ENCODE peak calls at places on chromosomes 16 and 17, in six cellular contexts. One of them, this sample, is unnamed.

GRCh38 chr16:80330803-80331202 is 210.0 kb upstream of the DYNLRB2 start:
- DNase-seq in stomach: no peak
- DNase-seq in transverse colon: peak; percentile 10
- DNase-seq in HepG2: no peak
- DNase-seq in K562: no peak
- DNase-seq in tibial nerve: no peak
- DNase-seq in this sample: no peak

GRCh38 chr16:79293831-79294230 is 306.7 kb downstream of the MAF start:
- DNase-seq in stomach: no peak
- DNase-seq in transverse colon: no peak
- DNase-seq in HepG2: no peak
- DNase-seq in K562: no peak
- DNase-seq in tibial nerve: no peak
- DNase-seq in this sample: no peak

GRCh38 chr17:12631076-12631475 is 34.6 kb upstream of the MYOCD start:
- DNase-seq in stomach: no peak
- DNase-seq in transverse colon: no peak
- DNase-seq in HepG2: no peak
- DNase-seq in K562: no peak
- DNase-seq in tibial nerve: no peak
- DNase-seq in this sample: no peak

GRCh38 chr17:35432176-35433074 is at the start of gene SLFN12:
- DNase-seq in stomach: peak; percentile 53
- DNase-seq in transverse colon: peak; percentile 43
- DNase-seq in HepG2: no peak
- DNase-seq in K562: no peak
- DNase-seq in tibial nerve: peak; percentile 64
- DNase-seq in this sample: peak; percentile 87

GRCh38 chr16:57044931-57045693 is 47.3 kb upstream of the CPNE2 start:
- DNase-seq in stomach: no peak
- DNase-seq in transverse colon: no peak
- DNase-seq in HepG2: no peak
- DNase-seq in K562: no peak
- DNase-seq in tibial nerve: no peak
- DNase-seq in this sample: no peak

GRCh38 chr16:88073201-88073721 is 122.0 kb downstream of the BANP start:
- DNase-seq in stomach: no peak
- DNase-seq in transverse colon: no peak
- DNase-seq in HepG2: no peak
- DNase-seq in K562: no peak
- DNase-seq in tibial nerve: no peak
- DNase-seq in this sample: peak; percentile 48

GRCh38 chr17:61520897-61521296 is 68.7 kb downstream of the TBX4 start:
- DNase-seq in stomach: no peak
- DNase-seq in transverse colon: no peak
- DNase-seq in HepG2: no peak
- DNase-seq in K562: no peak
- DNase-seq in tibial nerve: no peak
- DNase-seq in this sample: no peak

GRCh38 chr16:68665501-68665900 is 20.4 kb downstream of the CDH3 start:
- DNase-seq in stomach: no peak
- DNase-seq in transverse colon: no peak
- DNase-seq in HepG2: no peak
- DNase-seq in K562: no peak
- DNase-seq in tibial nerve: no peak
- DNase-seq in this sample: no peak

GRCh38 chr17:43468746-43469544 is 14.8 kb upstream of the DHX8 start:
- DNase-seq in stomach: no peak
- DNase-seq in transverse colon: no peak
- DNase-seq in HepG2: peak; percentile 74
- DNase-seq in K562: no peak
- DNase-seq in tibial nerve: no peak
- DNase-seq in this sample: no peak

GRCh38 chr17:4988168-4988567 is 693 bp upstream of the CAMTA2 start:
- DNase-seq in stomach: no peak
- DNase-seq in transverse colon: no peak
- DNase-seq in HepG2: no peak
- DNase-seq in K562: no peak
- DNase-seq in tibial nerve: no peak
- DNase-seq in this sample: no peak

GRCh38 chr16:69680358-69680757 is 46.0 kb downstream of the NQO1 start:
- DNase-seq in stomach: no peak
- DNase-seq in transverse colon: no peak
- DNase-seq in HepG2: peak; percentile 74
- DNase-seq in K562: no peak
- DNase-seq in tibial nerve: no peak
- DNase-seq in this sample: no peak

GRCh38 chr17:2058521-2059124 is 3.7 kb downstream of the HIC1 start:
- DNase-seq in stomach: peak; percentile 88
- DNase-seq in transverse colon: peak; percentile 89
- DNase-seq in HepG2: no peak
- DNase-seq in K562: no peak
- DNase-seq in tibial nerve: peak; percentile 69
- DNase-seq in this sample: peak; percentile 92

GRCh38 chr17:63786961-63787711 is 13.2 kb downstream of the DDX42 start:
- DNase-seq in stomach: no peak
- DNase-seq in transverse colon: no peak
- DNase-seq in HepG2: no peak
- DNase-seq in K562: no peak
- DNase-seq in tibial nerve: no peak
- DNase-seq in this sample: no peak
- TF ChIP-seq EP300 in stomach: no peak
- TF ChIP-seq EP300 in transverse colon: no peak
- TF ChIP-seq EP300 in HepG2: no peak
- TF ChIP-seq EP300 in K562: no peak
- TF ChIP-seq EP300 in tibial nerve: no peak
- TF ChIP-seq EP300 in this sample: no peak

GRCh38 chr16:9362050-9362449 is 270.6 kb downstream of the HAPSTR1 start:
- DNase-seq in stomach: no peak
- DNase-seq in transverse colon: no peak
- DNase-seq in HepG2: peak; percentile 20
- DNase-seq in K562: no peak
- DNase-seq in tibial nerve: no peak
- DNase-seq in this sample: no peak

GRCh38 chr16:9363520-9363919 is 272.1 kb downstream of the HAPSTR1 start:
- DNase-seq in stomach: no peak
- DNase-seq in transverse colon: no peak
- DNase-seq in HepG2: no peak
- DNase-seq in K562: no peak
- DNase-seq in tibial nerve: no peak
- DNase-seq in this sample: no peak

GRCh38 chr16:9360075-9360474 is 268.6 kb downstream of the HAPSTR1 start:
- DNase-seq in stomach: no peak
- DNase-seq in transverse colon: no peak
- DNase-seq in HepG2: no peak
- DNase-seq in K562: no peak
- DNase-seq in tibial nerve: no peak
- DNase-seq in this sample: no peak

GRCh38 chr16:9366048-9366969 is 274.9 kb downstream of the HAPSTR1 start:
- DNase-seq in stomach: no peak
- DNase-seq in transverse colon: no peak
- DNase-seq in HepG2: no peak
- DNase-seq in K562: no peak
- DNase-seq in tibial nerve: no peak
- DNase-seq in this sample: no peak

DNA sequence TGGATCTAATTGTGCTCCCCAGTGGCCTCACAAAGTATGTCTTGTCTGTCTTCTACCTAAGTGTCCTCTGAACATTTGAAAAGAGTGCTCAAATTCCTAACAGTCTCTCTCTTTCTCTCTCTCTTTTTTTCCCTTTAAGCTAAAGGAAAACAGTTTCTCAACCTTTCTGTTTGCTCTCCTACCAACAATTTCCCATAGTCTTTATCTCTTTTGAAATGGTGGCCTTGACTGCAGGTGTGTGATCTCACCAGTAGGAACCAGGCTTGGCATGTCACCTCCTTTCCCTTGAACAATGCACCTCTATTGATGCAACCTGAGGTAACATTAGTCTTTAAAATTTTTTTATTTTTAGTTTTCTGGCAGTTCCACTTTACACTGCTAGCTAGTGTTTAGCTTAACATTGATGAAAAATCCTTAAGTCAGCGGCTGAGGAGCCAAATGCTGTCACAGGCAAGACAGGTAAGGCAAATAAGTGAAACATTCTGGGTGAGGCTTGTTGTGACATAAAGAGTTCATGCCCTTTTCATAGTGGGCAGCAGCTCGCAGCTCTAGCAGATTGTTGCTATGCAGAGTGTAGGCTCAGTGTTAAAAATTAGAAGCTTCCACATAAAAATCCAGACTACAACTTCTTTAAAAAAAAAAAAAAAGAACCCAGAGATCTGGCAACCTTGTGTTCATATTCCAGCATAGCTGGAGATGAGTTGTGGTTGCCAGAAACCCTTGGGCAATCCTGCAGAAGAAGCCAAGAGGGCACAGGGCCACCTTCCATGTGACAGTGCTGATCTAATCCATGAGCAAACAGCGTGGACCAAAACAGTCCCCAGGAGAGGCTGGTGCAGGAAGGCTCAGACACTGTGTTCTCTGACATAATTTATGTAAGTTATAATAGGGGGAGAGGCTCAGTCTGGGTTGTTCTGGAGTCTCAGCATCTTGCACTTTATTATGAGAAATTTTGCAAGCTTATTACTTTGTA is 273.6 kb downstream of the HAPSTR1 start:
- DNase-seq in stomach: no peak
- DNase-seq in transverse colon: peak; percentile 66
- DNase-seq in HepG2: peak; percentile 86
- DNase-seq in K562: no peak
- DNase-seq in tibial nerve: peak; percentile 72
- DNase-seq in this sample: peak; percentile 97
- TF ChIP-seq EP300 in stomach: peak; percentile 57
- TF ChIP-seq EP300 in transverse colon: peak; percentile 18
- TF ChIP-seq EP300 in HepG2: no peak
- TF ChIP-seq EP300 in K562: no peak
- TF ChIP-seq EP300 in tibial nerve: no peak
- TF ChIP-seq EP300 in this sample: no peak

GRCh38 chr16:2682209-2683021 is at the start of gene KCTD5:
- DNase-seq in stomach: peak; percentile 98
- DNase-seq in transverse colon: peak; percentile 98
- DNase-seq in HepG2: peak; percentile 90
- DNase-seq in K562: peak; percentile 94
- DNase-seq in tibial nerve: peak; percentile 97
- DNase-seq in this sample: peak; percentile 98
- TF ChIP-seq EP300 in stomach: no peak
- TF ChIP-seq EP300 in transverse colon: no peak
- TF ChIP-seq EP300 in HepG2: no peak
- TF ChIP-seq EP300 in K562: peak; percentile 68
- TF ChIP-seq EP300 in tibial nerve: peak; percentile 85
- TF ChIP-seq EP300 in this sample: no peak

DNA sequence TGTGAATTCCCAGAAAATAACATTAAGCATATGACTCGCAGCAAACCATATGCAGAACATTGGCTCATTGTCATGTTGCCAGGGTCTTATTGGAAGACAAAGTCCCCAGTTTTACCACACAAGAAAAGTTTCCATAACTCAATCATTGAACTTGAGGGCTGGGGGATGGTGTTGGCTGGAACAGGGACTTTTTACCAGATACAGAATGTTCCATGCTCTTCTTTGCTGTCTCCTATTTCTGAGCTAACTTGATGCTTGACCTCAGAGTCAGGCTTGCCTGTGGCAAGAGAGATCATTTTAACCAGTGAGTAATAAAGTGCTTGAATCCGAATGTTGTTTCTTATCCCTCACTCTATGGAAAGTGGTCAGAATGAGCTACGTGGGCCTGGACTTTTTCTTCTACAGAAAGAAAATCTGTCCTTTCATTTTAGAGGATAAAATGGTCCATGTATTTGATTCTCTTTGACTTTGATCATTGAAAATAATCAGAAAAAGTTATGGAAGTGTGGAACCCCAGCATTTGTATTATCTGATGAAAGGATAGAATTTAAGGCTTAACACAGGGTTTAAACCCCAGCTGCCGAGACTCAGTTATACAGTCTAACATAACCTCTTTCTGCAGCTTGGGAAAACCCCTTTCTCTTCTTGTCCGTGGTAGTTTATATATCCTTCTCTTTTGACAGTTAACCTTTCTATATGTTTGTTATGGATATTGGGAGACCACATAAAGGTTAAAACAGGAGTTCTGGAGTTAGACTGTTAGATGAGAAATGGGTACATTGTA is 67.0 kb downstream of the TUBD1 start:
- DNase-seq in stomach: no peak
- DNase-seq in transverse colon: no peak
- DNase-seq in HepG2: no peak
- DNase-seq in K562: no peak
- DNase-seq in tibial nerve: peak; percentile 41
- DNase-seq in this sample: no peak
- TF ChIP-seq EP300 in stomach: peak; percentile 78
- TF ChIP-seq EP300 in transverse colon: peak; percentile 86
- TF ChIP-seq EP300 in HepG2: no peak
- TF ChIP-seq EP300 in K562: no peak
- TF ChIP-seq EP300 in tibial nerve: peak; percentile 74
- TF ChIP-seq EP300 in this sample: peak; percentile 90